ENCODE peak calls at places on chromosomes 16 and 17, in four cellular contexts. H, V, T and C are unnamed samples.

GRCh38 chr16:20844588-20844987 is 38.3 kb downstream of the REXO5 start:
- DNase-seq in H (no peak), V (no peak), T (no peak), C (no peak)

GRCh38 chr16:27994686-27995085 is 68.8 kb downstream of the GSG1L start:
- DNase-seq in H (no peak), V (no peak), T (no peak), C (no peak)

GRCh38 chr16:23847938-23848337 is 12.2 kb downstream of the PRKCB start:
- DNase-seq in H (peak), V (no peak), T (no peak), C (no peak)

GRCh38 chr17:31674717-31675349 is 184.2 kb downstream of the COPRS start:
- DNase-seq in H (no peak), V (no peak), T (no peak), C (no peak)

GRCh38 chr17:75504347-75505151 is 10.8 kb downstream of the CASKIN2 start:
- DNase-seq in H (peak), V (no peak), T (peak), C (peak)

GRCh38 chr17:43661699-43662431 is at the start of gene MEOX1:
- DNase-seq in H (no peak), V (peak), T (no peak), C (no peak)

GRCh38 chr16:64975821-64976220 is 146.0 kb downstream of the CDH11 start:
- DNase-seq in H (no peak), V (no peak), T (no peak), C (no peak)

GRCh38 chr16:48442379-48442778 is 57.2 kb upstream of the SIAH1 start:
- DNase-seq in H (no peak), V (no peak), T (no peak), C (no peak)

GRCh38 chr16:50434872-50435478 is 66.2 kb upstream of the BRD7 start:
- DNase-seq in H (no peak), V (no peak), T (no peak), C (no peak)

GRCh38 chr16:73190688-73191087 is 142.8 kb upstream of the ZFHX3 start:
- DNase-seq in H (no peak), V (no peak), T (no peak), C (no peak)

GRCh38 chr16:2720719-2721633 is 952 bp upstream of the PRSS27 start:
- DNase-seq in H (peak), V (peak), T (peak), C (peak)

GRCh38 chr17:3039748-3040147 is 23.7 kb downstream of the OR1D5 start:
- DNase-seq in H (no peak), V (no peak), T (no peak), C (no peak)

GRCh38 chr16:85100265-85100664 is 12.0 kb downstream of the CIBAR2 start:
- DNase-seq in H (no peak), V (no peak), T (no peak), C (no peak)

GRCh38 chr16:85441189-85441889 is 171.8 kb upstream of the GSE1 start:
- DNase-seq in H (peak), V (no peak), T (no peak), C (no peak)

GRCh38 chr17:74389094-74389753 is 21.9 kb downstream of the GPR142 start:
- DNase-seq in H (no peak), V (no peak), T (no peak), C (no peak)

GRCh38 chr17:58755269-58755576 is 431 bp upstream of the PPM1E start:
- DNase-seq in H (no peak), V (no peak), T (no peak), C (no peak)

GRCh38 chr16:54431041-54431996 is 144.7 kb upstream of the IRX3 start:
- DNase-seq in H (no peak), V (no peak), T (no peak), C (no peak)

GRCh38 chr16:67884684-67885083 is at the start of gene NRN1L:
- DNase-seq in H (peak), V (no peak), T (peak), C (peak)

GRCh38 chr17:17749921-17750320 is 68.7 kb downstream of the RAI1 start:
- DNase-seq in H (peak), V (peak), T (peak), C (peak)

GRCh38 chr16:88453621-88454314 is 688 bp downstream of the ZFPM1 start:
- DNase-seq in H (no peak), V (no peak), T (no peak), C (peak)

GRCh38 chr16:88415381-88416323 is 32.9 kb downstream of the ZNF469 start:
- DNase-seq in H (peak), V (no peak), T (no peak), C (no peak)

GRCh38 chr16:8885674-8886592 is 3.8 kb downstream of the LITAFD start:
- DNase-seq in H (no peak), V (no peak), T (no peak), C (peak)

GRCh38 chr17:39809221-39809620 is 54.9 kb downstream of the IKZF3 start:
- DNase-seq in H (no peak), V (no peak), T (no peak), C (no peak)

GRCh38 chr17:39801055-39801454 is 63.1 kb downstream of the IKZF3 start:
- DNase-seq in H (no peak), V (no peak), T (no peak), C (no peak)

GRCh38 chr17:39800540-39800939 is 62.8 kb downstream of the GRB7 start:
- DNase-seq in H (no peak), V (peak), T (no peak), C (no peak)

GRCh38 chr17:39808409-39808997 is 55.6 kb downstream of the IKZF3 start:
- DNase-seq in H (no peak), V (no peak), T (no peak), C (no peak)

DNA sequence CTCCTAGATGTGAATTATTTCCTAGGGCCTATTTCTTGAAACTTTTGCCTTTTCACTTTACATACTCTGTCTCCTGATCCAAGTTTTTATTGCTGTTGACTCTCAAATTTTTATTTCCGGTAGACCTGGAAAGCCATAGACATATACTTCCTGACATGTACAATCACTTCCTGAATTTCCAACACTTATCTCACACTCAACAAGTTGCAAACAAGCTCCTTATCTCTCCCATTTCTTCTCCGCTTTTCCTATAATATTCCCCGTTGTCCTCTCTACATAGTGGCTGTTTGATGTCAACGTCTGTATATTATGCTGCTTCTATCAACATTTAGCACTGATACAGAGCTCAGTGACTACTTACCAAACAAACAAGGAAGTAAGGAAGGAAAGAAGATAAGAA is 59.3 kb downstream of the IKZF3 start:
- DNase-seq in H (no peak), V (no peak), T (no peak), C (no peak)
- TF ChIP-seq POLR2AphosphoS5 in H (no peak), V (no peak), T (no peak), C (no peak)

GRCh38 chr17:1462164-1463112 is 6.4 kb upstream of the CRK start:
- DNase-seq in H (no peak), V (no peak), T (no peak), C (no peak)
- H3K4me2 ChIP-seq in H (no peak), V (peak), T (no peak), C (no peak)

DNA sequence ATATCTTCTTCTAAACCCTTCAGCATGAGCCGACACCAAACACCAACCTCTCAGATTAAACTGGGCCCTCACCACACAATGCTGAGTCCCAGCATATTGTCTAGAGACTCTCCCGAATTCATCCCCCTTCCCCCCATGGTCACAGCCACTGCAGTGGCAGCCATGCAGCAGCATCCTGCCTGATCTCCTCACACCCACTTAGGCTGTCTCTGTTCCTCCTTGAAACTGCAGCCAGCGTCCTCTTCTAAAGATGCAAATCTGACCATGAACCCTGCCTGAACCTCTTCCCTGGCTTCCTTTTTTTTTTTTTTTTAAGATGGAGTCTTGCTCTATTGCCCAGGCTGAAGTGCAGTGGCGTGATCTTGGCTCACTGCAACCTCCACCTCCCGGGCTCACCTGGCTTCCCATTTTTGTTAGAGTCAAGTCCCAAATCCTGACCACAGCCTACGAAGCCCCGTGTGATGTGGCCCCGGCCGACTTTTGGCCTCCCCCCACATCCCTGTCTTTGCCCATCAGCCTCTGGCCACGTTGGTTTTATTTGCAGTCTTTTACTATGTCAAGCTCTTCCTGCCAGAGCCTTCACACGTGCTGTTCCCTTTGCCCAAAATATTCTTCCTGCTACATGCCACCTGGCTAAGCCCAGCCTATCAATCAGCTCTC is 2.8 kb downstream of the FA2H start:
- DNase-seq in H (no peak), V (peak), T (no peak), C (no peak)
- TF ChIP-seq RFX5 in H (no peak), V (no peak), T (no peak), C (no peak)

DNA sequence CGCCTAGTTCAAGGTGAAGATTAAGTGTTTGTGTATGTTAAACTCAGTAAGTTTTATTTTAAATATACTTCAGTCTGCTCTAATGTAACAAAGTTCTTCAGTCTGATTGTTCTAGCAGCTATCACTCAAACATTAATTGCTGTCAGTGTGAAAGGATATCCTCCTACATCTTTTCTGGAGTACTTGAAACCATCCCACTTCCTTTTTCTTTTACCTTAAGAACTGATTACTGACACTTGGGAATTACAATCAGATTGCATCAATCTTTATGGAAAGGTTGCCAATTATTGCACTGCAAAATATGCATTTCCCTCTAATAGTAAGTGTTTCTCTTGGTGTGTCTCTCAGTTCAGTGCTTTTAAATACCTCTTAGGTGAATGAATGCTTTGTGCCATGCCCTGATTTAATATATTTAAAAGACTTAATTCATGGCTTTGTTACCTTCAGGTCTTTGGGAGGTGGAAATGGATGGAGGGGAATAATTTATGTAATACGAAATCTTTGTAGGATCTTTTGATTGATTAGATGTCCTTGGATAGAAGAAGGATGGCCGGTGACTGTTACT is 16.6 kb downstream of the MRTFB start:
- DNase-seq in H (no peak), V (no peak), T (no peak), C (no peak)
- TF ChIP-seq POLR2AphosphoS5 in H (no peak), V (no peak), T (no peak), C (no peak)

GRCh38 chr17:33964344-33964979 is 290.6 kb upstream of the CCL2 start:
- DNase-seq in H (peak), V (peak), T (no peak), C (no peak)

GRCh38 chr17:33970271-33970670 is 284.8 kb upstream of the CCL2 start:
- DNase-seq in H (no peak), V (no peak), T (no peak), C (no peak)

GRCh38 chr17:33968350-33969044 is 286.6 kb upstream of the CCL2 start:
- DNase-seq in H (peak), V (peak), T (no peak), C (no peak)

GRCh38 chr17:33966410-33967063 is 288.5 kb upstream of the CCL2 start:
- DNase-seq in H (no peak), V (no peak), T (no peak), C (no peak)

DNA sequence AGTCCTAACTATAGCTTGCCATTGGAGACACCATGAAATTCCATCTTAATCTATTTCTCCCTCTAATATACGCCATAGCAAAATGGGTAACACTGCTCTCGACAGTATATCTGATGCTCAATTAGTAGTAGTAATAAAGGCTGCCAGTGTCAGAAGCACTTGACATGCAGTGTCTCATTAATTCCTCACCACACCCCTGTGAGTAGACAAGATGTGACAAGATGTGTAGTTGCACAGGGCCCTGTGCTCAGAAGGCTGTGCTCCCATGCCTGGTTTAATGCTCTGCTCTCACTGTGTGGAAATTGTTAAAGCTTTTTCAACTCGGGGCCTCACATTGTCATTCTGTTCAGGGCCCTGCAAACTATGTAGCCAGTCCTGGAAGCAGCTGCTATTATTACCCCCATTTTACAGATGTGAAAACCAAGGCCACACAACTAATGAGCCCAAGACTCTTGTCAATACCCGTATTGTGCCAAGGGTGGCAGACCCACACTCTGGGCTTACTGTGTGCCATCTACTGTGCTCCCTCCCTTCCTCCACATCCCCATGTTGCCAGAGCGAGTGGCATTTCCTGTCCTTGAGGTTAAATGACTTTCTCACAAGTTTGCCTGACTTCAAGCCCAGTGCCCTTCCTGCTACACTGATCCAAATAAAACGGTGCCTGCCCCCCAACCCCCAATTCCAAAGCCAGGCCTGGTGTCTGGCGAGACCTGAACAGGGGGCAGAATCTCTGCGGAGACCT is 287.3 kb upstream of the CCL2 start:
- DNase-seq in H (no peak), V (no peak), T (no peak), C (no peak)
- H3K4me2 ChIP-seq in H (no peak), V (peak), T (no peak), C (no peak)

DNA sequence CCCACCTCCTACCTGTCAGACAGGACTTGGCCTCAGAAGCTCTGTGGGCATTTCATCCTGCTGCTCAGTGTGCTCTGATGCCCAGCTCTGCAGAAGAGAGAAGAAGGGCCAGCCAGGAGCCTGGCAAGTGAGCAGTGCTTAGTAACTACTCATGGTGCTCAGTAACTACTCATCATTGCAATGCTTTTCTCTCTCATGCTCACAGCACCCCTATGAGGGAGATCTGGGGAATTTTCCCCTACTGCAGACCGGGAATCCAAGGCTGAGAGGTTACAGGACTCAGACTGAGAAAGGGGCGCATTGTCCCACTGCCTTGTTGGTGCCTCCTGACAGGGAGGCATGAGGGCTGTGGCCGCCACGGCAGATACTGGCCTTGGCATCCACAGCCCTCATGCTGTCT is 261.1 kb downstream of the C16orf95 start:
- DNase-seq in H (no peak), V (no peak), T (no peak), C (no peak)
- TF ChIP-seq RFX5 in H (no peak), V (no peak), T (no peak), C (no peak)

DNA sequence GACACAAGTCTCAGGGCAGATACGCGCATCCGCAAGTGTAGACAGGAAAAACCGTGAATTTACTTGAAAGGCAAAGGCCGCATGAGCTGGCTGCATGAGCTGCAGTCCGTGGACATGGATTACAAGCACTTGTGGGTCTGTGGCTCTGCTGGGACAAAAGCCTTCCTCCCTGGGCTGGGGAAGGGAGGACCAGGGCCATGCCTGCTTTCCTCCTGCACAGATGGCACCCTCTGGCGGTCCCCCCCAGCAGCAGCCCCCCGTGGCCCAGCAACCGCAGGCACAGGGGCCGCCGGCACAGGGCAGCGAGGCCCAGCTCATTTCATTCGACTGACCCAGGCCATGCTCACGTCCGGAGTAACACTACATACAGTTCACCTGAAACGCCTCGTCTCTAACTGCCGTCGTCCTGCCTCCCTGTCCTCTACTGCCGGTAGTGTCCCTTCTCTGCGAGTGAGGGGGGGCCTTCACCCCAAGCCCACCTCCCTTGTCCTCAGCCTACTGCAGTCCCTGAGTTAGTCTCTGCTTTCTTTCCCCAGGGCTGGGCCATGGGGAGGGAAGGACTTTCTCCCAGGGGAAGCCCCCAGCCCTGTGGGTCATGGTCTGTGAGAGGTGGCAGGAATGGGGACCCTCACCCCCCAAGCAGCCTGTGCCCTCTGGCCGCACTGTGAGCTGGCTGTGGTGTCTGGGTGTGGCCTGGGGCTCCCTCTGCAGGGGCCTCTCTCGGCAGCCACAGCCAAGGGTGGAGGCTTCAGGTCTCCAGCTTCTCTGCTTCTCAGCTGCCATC is 1.7 kb upstream of the MRPL12 start:
- DNase-seq in H (peak), V (no peak), T (no peak), C (no peak)
- TF ChIP-seq POLR2AphosphoS5 in H (no peak), V (no peak), T (no peak), C (no peak)

GRCh38 chr16:80038566-80038965 is 438.0 kb upstream of the MAF start:
- DNase-seq in H (no peak), V (no peak), T (no peak), C (no peak)
- H3K4me2 ChIP-seq in H (no peak), V (no peak), T (no peak), C (no peak)

GRCh38 chr17:28746611-28747045 is 2.8 kb downstream of the TRAF4 start:
- DNase-seq in H (no peak), V (no peak), T (peak), C (no peak)
- TF ChIP-seq RFX5 in H (no peak), V (no peak), T (no peak), C (no peak)

GRCh38 chr16:17392127-17392856 is 78.5 kb downstream of the XYLT1 start:
- DNase-seq in H (no peak), V (no peak), T (no peak), C (no peak)

GRCh38 chr16:17395849-17396480 is 74.8 kb downstream of the XYLT1 start:
- DNase-seq in H (no peak), V (no peak), T (no peak), C (no peak)

GRCh38 chr16:17397499-17397891 is 73.3 kb downstream of the XYLT1 start:
- DNase-seq in H (peak), V (no peak), T (no peak), C (peak)

GRCh38 chr16:17392857-17393421 is 77.8 kb downstream of the XYLT1 start:
- DNase-seq in H (no peak), V (no peak), T (no peak), C (no peak)

GRCh38 chr16:17396762-17397498 is 73.8 kb downstream of the XYLT1 start:
- DNase-seq in H (no peak), V (no peak), T (no peak), C (peak)
- TF ChIP-seq POLR2AphosphoS5 in H (no peak), V (no peak), T (no peak), C (no peak)